ENCODE peak calls at places on chromosomes 16 and 17, in seven cellular contexts. One of them, this sample, is unnamed.

GRCh38 chr16:60907645-60908044 is 1128.6 kb downstream of the CDH8 start:
- DNase-seq in lung: no peak
- DNase-seq in heart left ventricle: no peak
- DNase-seq in SK-N-SH: no peak
- DNase-seq in uterus: no peak
- DNase-seq in cardiac muscle cell: no peak
- DNase-seq in brain microvascular endothelial cell: no peak
- DNase-seq in this sample: no peak

GRCh38 chr16:88305176-88305575 is 77.6 kb upstream of the ZNF469 start:
- DNase-seq in lung: no peak
- DNase-seq in uterus: no peak
- DNase-seq in SK-N-SH: no peak
- DNase-seq in brain microvascular endothelial cell: no peak
- DNase-seq in cardiac muscle cell: no peak
- DNase-seq in heart left ventricle: no peak
- DNase-seq in this sample: no peak

GRCh38 chr17:33765871-33766270 is 472.8 kb upstream of the ASIC2 start:
- DNase-seq in SK-N-SH: no peak
- DNase-seq in cardiac muscle cell: no peak
- DNase-seq in heart left ventricle: no peak
- DNase-seq in lung: no peak
- DNase-seq in uterus: no peak
- DNase-seq in brain microvascular endothelial cell: no peak
- DNase-seq in this sample: no peak

GRCh38 chr16:67666538-67667433 is at the start of the genes C16orf86 and ENKD1:
- DNase-seq in uterus: peak
- DNase-seq in brain microvascular endothelial cell: peak
- DNase-seq in SK-N-SH: peak
- DNase-seq in cardiac muscle cell: peak
- DNase-seq in lung: peak
- DNase-seq in heart left ventricle: peak
- DNase-seq in this sample: no peak

GRCh38 chr17:42774066-42774750 is 959 bp downstream of the VPS25 start:
- DNase-seq in cardiac muscle cell: no peak
- DNase-seq in heart left ventricle: no peak
- DNase-seq in uterus: no peak
- DNase-seq in lung: no peak
- DNase-seq in brain microvascular endothelial cell: no peak
- DNase-seq in SK-N-SH: no peak
- DNase-seq in this sample: no peak

GRCh38 chr16:86556576-86556975 is 1.5 kb upstream of the MTHFSD start:
- DNase-seq in uterus: no peak
- DNase-seq in lung: no peak
- DNase-seq in cardiac muscle cell: no peak
- DNase-seq in SK-N-SH: no peak
- DNase-seq in brain microvascular endothelial cell: no peak
- DNase-seq in heart left ventricle: no peak
- DNase-seq in this sample: no peak

GRCh38 chr16:2460916-2461315 is 1.0 kb downstream of the TEDC2 start:
- DNase-seq in lung: no peak
- DNase-seq in cardiac muscle cell: no peak
- DNase-seq in uterus: no peak
- DNase-seq in brain microvascular endothelial cell: no peak
- DNase-seq in SK-N-SH: no peak
- DNase-seq in heart left ventricle: no peak
- DNase-seq in this sample: no peak

GRCh38 chr16:23186171-23186570 is 3.6 kb downstream of the SCNN1G start:
- DNase-seq in cardiac muscle cell: no peak
- DNase-seq in lung: no peak
- DNase-seq in heart left ventricle: no peak
- DNase-seq in uterus: no peak
- DNase-seq in SK-N-SH: no peak
- DNase-seq in brain microvascular endothelial cell: no peak
- DNase-seq in this sample: no peak

GRCh38 chr16:46629331-46629843 is 8.2 kb upstream of the SHCBP1 start:
- DNase-seq in uterus: no peak
- DNase-seq in heart left ventricle: no peak
- DNase-seq in lung: no peak
- DNase-seq in cardiac muscle cell: peak
- DNase-seq in SK-N-SH: peak
- DNase-seq in brain microvascular endothelial cell: peak
- DNase-seq in this sample: no peak

GRCh38 chr16:30953511-30954124 is 3.9 kb upstream of the SETD1A start:
- DNase-seq in heart left ventricle: peak
- DNase-seq in brain microvascular endothelial cell: peak
- DNase-seq in SK-N-SH: peak
- DNase-seq in lung: peak
- DNase-seq in uterus: peak
- DNase-seq in cardiac muscle cell: peak
- DNase-seq in this sample: peak

GRCh38 chr16:55326261-55326802 is 2.3 kb downstream of the IRX6 start:
- DNase-seq in lung: no peak
- DNase-seq in brain microvascular endothelial cell: no peak
- DNase-seq in cardiac muscle cell: no peak
- DNase-seq in SK-N-SH: no peak
- DNase-seq in uterus: no peak
- DNase-seq in heart left ventricle: no peak
- DNase-seq in this sample: no peak

GRCh38 chr17:80845121-80845862 is 146.3 kb upstream of the CHMP6 start:
- DNase-seq in uterus: no peak
- DNase-seq in heart left ventricle: no peak
- DNase-seq in SK-N-SH: no peak
- DNase-seq in cardiac muscle cell: no peak
- DNase-seq in brain microvascular endothelial cell: no peak
- DNase-seq in lung: no peak
- DNase-seq in this sample: no peak

GRCh38 chr16:30903596-30903995 is 7.2 kb downstream of the CTF1 start:
- DNase-seq in heart left ventricle: no peak
- DNase-seq in lung: no peak
- DNase-seq in SK-N-SH: peak
- DNase-seq in brain microvascular endothelial cell: no peak
- DNase-seq in cardiac muscle cell: no peak
- DNase-seq in uterus: no peak
- DNase-seq in this sample: no peak

GRCh38 chr17:39757176-39757662 is 19.5 kb downstream of the GRB7 start:
- DNase-seq in cardiac muscle cell: no peak
- DNase-seq in lung: no peak
- DNase-seq in heart left ventricle: no peak
- DNase-seq in SK-N-SH: no peak
- DNase-seq in brain microvascular endothelial cell: no peak
- DNase-seq in uterus: no peak
- DNase-seq in this sample: no peak

GRCh38 chr16:67169642-67170167 is 633 bp upstream of the NOL3 start:
- DNase-seq in SK-N-SH: peak
- DNase-seq in lung: no peak
- DNase-seq in brain microvascular endothelial cell: no peak
- DNase-seq in cardiac muscle cell: peak
- DNase-seq in heart left ventricle: no peak
- DNase-seq in uterus: no peak
- DNase-seq in this sample: no peak

GRCh38 chr17:82160081-82160480 is 52.6 kb downstream of the CCDC57 start:
- DNase-seq in cardiac muscle cell: no peak
- DNase-seq in SK-N-SH: no peak
- DNase-seq in uterus: no peak
- DNase-seq in brain microvascular endothelial cell: peak
- DNase-seq in lung: no peak
- DNase-seq in heart left ventricle: no peak
- DNase-seq in this sample: no peak

GRCh38 chr17:18246880-18247612 is 11.5 kb downstream of the FLII start:
- DNase-seq in uterus: peak
- DNase-seq in heart left ventricle: peak
- DNase-seq in cardiac muscle cell: peak
- DNase-seq in lung: peak
- DNase-seq in SK-N-SH: peak
- DNase-seq in brain microvascular endothelial cell: no peak
- DNase-seq in this sample: no peak

GRCh38 chr16:57736419-57737281 is 1.1 kb downstream of the KATNB1 start:
- DNase-seq in heart left ventricle: no peak
- DNase-seq in cardiac muscle cell: peak
- DNase-seq in brain microvascular endothelial cell: peak
- DNase-seq in lung: no peak
- DNase-seq in SK-N-SH: peak
- DNase-seq in uterus: no peak
- DNase-seq in this sample: peak
- H3K4me3 ChIP-seq in heart left ventricle: peak
- H3K4me3 ChIP-seq in cardiac muscle cell: peak
- H3K4me3 ChIP-seq in brain microvascular endothelial cell: peak
- H3K4me3 ChIP-seq in lung: peak
- H3K4me3 ChIP-seq in SK-N-SH: peak
- H3K4me3 ChIP-seq in uterus: peak
- H3K4me3 ChIP-seq in this sample: peak

DNA sequence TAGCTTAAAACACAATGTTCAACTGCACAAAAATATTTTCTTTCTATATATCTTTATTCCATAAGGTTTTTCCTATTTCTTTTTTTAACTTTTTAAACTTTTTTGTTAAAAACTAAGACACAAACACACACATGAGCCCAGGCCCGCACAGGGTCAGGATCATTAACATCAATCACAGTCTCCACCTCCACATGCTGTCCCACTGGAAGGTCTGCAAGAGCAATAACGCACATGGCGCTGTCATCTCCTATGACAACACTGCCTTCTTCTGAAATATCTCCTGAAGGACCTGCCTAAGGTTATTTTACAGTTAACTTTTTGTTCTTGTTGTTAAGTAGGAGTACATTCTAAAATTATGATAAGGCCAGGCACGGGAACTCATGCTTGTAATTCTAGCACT is 4.1 kb downstream of the CFAP20 start:
- DNase-seq in uterus: no peak
- DNase-seq in SK-N-SH: no peak
- DNase-seq in heart left ventricle: no peak
- DNase-seq in cardiac muscle cell: no peak
- DNase-seq in brain microvascular endothelial cell: no peak
- DNase-seq in lung: no peak
- DNase-seq in this sample: no peak
- H3K4me3 ChIP-seq in uterus: no peak
- H3K4me3 ChIP-seq in SK-N-SH: no peak
- H3K4me3 ChIP-seq in heart left ventricle: no peak
- H3K4me3 ChIP-seq in cardiac muscle cell: no peak
- H3K4me3 ChIP-seq in brain microvascular endothelial cell: no peak
- H3K4me3 ChIP-seq in lung: no peak
- H3K4me3 ChIP-seq in this sample: no peak

GRCh38 chr17:74326506-74326905 is 480 bp downstream of the KIF19 start:
- DNase-seq in SK-N-SH: no peak
- DNase-seq in lung: no peak
- DNase-seq in cardiac muscle cell: no peak
- DNase-seq in brain microvascular endothelial cell: no peak
- DNase-seq in heart left ventricle: no peak
- DNase-seq in uterus: no peak
- DNase-seq in this sample: no peak

GRCh38 chr17:74325743-74326379 is at the start of gene KIF19:
- DNase-seq in SK-N-SH: peak
- DNase-seq in uterus: no peak
- DNase-seq in lung: peak
- DNase-seq in brain microvascular endothelial cell: no peak
- DNase-seq in cardiac muscle cell: peak
- DNase-seq in heart left ventricle: peak
- DNase-seq in this sample: no peak

GRCh38 chr17:74328487-74328886 is 2.5 kb downstream of the KIF19 start:
- DNase-seq in cardiac muscle cell: no peak
- DNase-seq in brain microvascular endothelial cell: no peak
- DNase-seq in SK-N-SH: no peak
- DNase-seq in lung: no peak
- DNase-seq in uterus: no peak
- DNase-seq in heart left ventricle: no peak
- DNase-seq in this sample: no peak

GRCh38 chr17:74324521-74324920 is 1.5 kb upstream of the KIF19 start:
- DNase-seq in lung: no peak
- DNase-seq in uterus: no peak
- DNase-seq in heart left ventricle: no peak
- DNase-seq in SK-N-SH: no peak
- DNase-seq in cardiac muscle cell: no peak
- DNase-seq in brain microvascular endothelial cell: no peak
- DNase-seq in this sample: no peak

GRCh38 chr17:74325376-74325742 is 667 bp upstream of the KIF19 start:
- DNase-seq in brain microvascular endothelial cell: no peak
- DNase-seq in SK-N-SH: no peak
- DNase-seq in heart left ventricle: no peak
- DNase-seq in lung: no peak
- DNase-seq in cardiac muscle cell: no peak
- DNase-seq in uterus: no peak
- DNase-seq in this sample: no peak
- H3K4me3 ChIP-seq in brain microvascular endothelial cell: no peak
- H3K4me3 ChIP-seq in SK-N-SH: no peak
- H3K4me3 ChIP-seq in heart left ventricle: peak
- H3K4me3 ChIP-seq in lung: no peak
- H3K4me3 ChIP-seq in cardiac muscle cell: no peak
- H3K4me3 ChIP-seq in uterus: no peak
- H3K4me3 ChIP-seq in this sample: no peak

GRCh38 chr17:15307686-15308085 is 33.7 kb downstream of the TEKT3 start:
- DNase-seq in cardiac muscle cell: no peak
- DNase-seq in heart left ventricle: no peak
- DNase-seq in SK-N-SH: no peak
- DNase-seq in brain microvascular endothelial cell: no peak
- DNase-seq in uterus: peak
- DNase-seq in lung: no peak
- DNase-seq in this sample: no peak

GRCh38 chr17:15308758-15309157 is 32.6 kb downstream of the TEKT3 start:
- DNase-seq in uterus: no peak
- DNase-seq in brain microvascular endothelial cell: no peak
- DNase-seq in cardiac muscle cell: no peak
- DNase-seq in lung: no peak
- DNase-seq in heart left ventricle: no peak
- DNase-seq in SK-N-SH: no peak
- DNase-seq in this sample: no peak

GRCh38 chr17:15309236-15309635 is 32.2 kb downstream of the TEKT3 start:
- DNase-seq in lung: no peak
- DNase-seq in SK-N-SH: no peak
- DNase-seq in brain microvascular endothelial cell: no peak
- DNase-seq in uterus: no peak
- DNase-seq in heart left ventricle: no peak
- DNase-seq in cardiac muscle cell: no peak
- DNase-seq in this sample: no peak

GRCh38 chr17:15303851-15304250 is 37.5 kb downstream of the TEKT3 start:
- DNase-seq in heart left ventricle: no peak
- DNase-seq in lung: no peak
- DNase-seq in uterus: no peak
- DNase-seq in SK-N-SH: no peak
- DNase-seq in brain microvascular endothelial cell: no peak
- DNase-seq in cardiac muscle cell: no peak
- DNase-seq in this sample: no peak

GRCh38 chr17:15306406-15306970 is 34.9 kb downstream of the TEKT3 start:
- DNase-seq in cardiac muscle cell: no peak
- DNase-seq in brain microvascular endothelial cell: no peak
- DNase-seq in uterus: no peak
- DNase-seq in heart left ventricle: no peak
- DNase-seq in SK-N-SH: no peak
- DNase-seq in lung: no peak
- DNase-seq in this sample: no peak
- H3K4me3 ChIP-seq in cardiac muscle cell: no peak
- H3K4me3 ChIP-seq in brain microvascular endothelial cell: peak
- H3K4me3 ChIP-seq in uterus: no peak
- H3K4me3 ChIP-seq in heart left ventricle: no peak
- H3K4me3 ChIP-seq in SK-N-SH: no peak
- H3K4me3 ChIP-seq in lung: no peak
- H3K4me3 ChIP-seq in this sample: peak

This sample was measured in retinal pigment epithelial cell.